ENCODE peak calls at places on chromosome 4, in eight cellular contexts. Q is activated naive CD4-positive, alpha-beta T cell; K is M059J; W is Caco-2; Y is stimulated activated naive CD8-positive, alpha-beta T cell treated with anti-CD3 and anti-CD28 coated beads, Interleukin-15, Interleukin-2, amounts not matched to agents 100 U/mL and 50 U/mL, for 24 hours; X is HS-5; M is D341Med; I is esophagus muscularis mucosa. R is an unnamed sample.

GRCh38 chr4:76198411-76199237 is 15.0 kb downstream of the SCARB2 start:
- DNase-seq in I (peak; percentile 92), M (peak; percentile 63), W (no peak), K (peak; percentile 74), Y (peak; percentile 54), Q (no peak), X (no peak), R (peak; percentile 77)

GRCh38 chr4:142396279-142396678 is 449.8 kb downstream of the INPP4B start:
- DNase-seq in M (no peak), I (no peak), K (peak; percentile 81), Q (no peak), Y (no peak), W (no peak), X (no peak), R (peak; percentile 82)

GRCh38 chr4:8282742-8283141 is 13.2 kb downstream of the HTRA3 start:
- DNase-seq in Q (no peak), M (no peak), X (no peak), I (no peak), Y (no peak), K (no peak), W (no peak), R (no peak)

GRCh38 chr4:64781737-64782326 is 372.6 kb upstream of the TECRL start:
- DNase-seq in I (no peak), K (peak; percentile 50), Q (no peak), W (peak; percentile 28), M (no peak), Y (no peak), X (peak; percentile 32), R (peak; percentile 24)

GRCh38 chr4:19689511-19689910 is 562.2 kb upstream of the SLIT2 start:
- DNase-seq in I (no peak), Y (no peak), X (peak; percentile 81), W (no peak), Q (no peak), K (peak; percentile 89), M (no peak), R (peak; percentile 40)

GRCh38 chr4:48079972-48080391 is 54.1 kb downstream of the TXK start:
- DNase-seq in M (no peak), K (peak; percentile 88), W (peak; percentile 35), I (no peak), Y (no peak), X (peak; percentile 24), Q (no peak), R (peak; percentile 79)

GRCh38 chr4:20825493-20825892 is 125.2 kb downstream of the PACRGL start:
- DNase-seq in I (no peak), W (no peak), K (no peak), Q (no peak), Y (no peak), X (no peak), M (no peak), R (no peak)

GRCh38 chr4:54781771-54782170 is 124.0 kb downstream of the KIT start:
- DNase-seq in M (no peak), K (peak; percentile 53), I (no peak), Y (no peak), X (no peak), W (no peak), Q (no peak), R (peak; percentile 98)

GRCh38 chr4:81196126-81196650 is 18.8 kb downstream of the PRKG2 start:
- DNase-seq in K (no peak), Y (no peak), I (no peak), X (no peak), Q (no peak), M (no peak), W (no peak), R (no peak)

GRCh38 chr4:48388504-48389154 is 47.3 kb downstream of the SLAIN2 start:
- DNase-seq in M (no peak), I (no peak), X (peak; percentile 18), Y (no peak), Q (no peak), W (no peak), K (peak; percentile 46), R (no peak)

GRCh38 chr4:150493846-150494245 is 88.1 kb upstream of the MAB21L2 start:
- DNase-seq in X (peak; percentile 4), M (no peak), K (no peak), I (no peak), Y (no peak), W (no peak), Q (no peak), R (no peak)

GRCh38 chr4:65623509-65623908 is 46.8 kb downstream of the EPHA5 start:
- DNase-seq in K (peak; percentile 79), I (no peak), M (no peak), Y (no peak), W (no peak), Q (no peak), X (peak; percentile 71), R (peak; percentile 32)

GRCh38 chr4:169741569-169741968 is 16.2 kb downstream of the HPF1 start:
- DNase-seq in Q (no peak), K (peak; percentile 36), X (no peak), Y (no peak), W (no peak), I (no peak), M (no peak), R (no peak)

GRCh38 chr4:151175754-151176153 is 76.3 kb downstream of the RPS3A start:
- DNase-seq in W (no peak), M (no peak), I (no peak), X (no peak), Q (no peak), Y (no peak), K (no peak), R (no peak)

GRCh38 chr4:122692641-122693520 is 39.6 kb upstream of the BBS12 start:
- DNase-seq in M (no peak), I (peak; percentile 91), Q (no peak), W (no peak), X (no peak), Y (no peak), K (peak; percentile 10), R (no peak)

GRCh38 chr4:87506974-87507701 is 22.0 kb downstream of the SPARCL1 start:
- DNase-seq in Y (no peak), X (peak; percentile 81), W (no peak), Q (no peak), I (no peak), M (no peak), K (peak; percentile 80), R (peak; percentile 97)

GRCh38 chr4:53589511-53589910 is 1.8 kb downstream of the LNX1 start:
- DNase-seq in X (no peak), W (no peak), M (no peak), I (no peak), Y (no peak), K (no peak), Q (no peak), R (no peak)

GRCh38 chr4:152735302-152735917 is 44.1 kb downstream of the TIGD4 start:
- DNase-seq in Y (no peak), X (peak; percentile 15), W (no peak), I (no peak), M (peak; percentile 43), K (peak; percentile 27), Q (no peak), R (no peak)

GRCh38 chr4:77021614-77022089 is 54.1 kb downstream of the CCNI start:
- DNase-seq in M (no peak), X (no peak), W (no peak), I (peak; percentile 87), Y (no peak), Q (no peak), K (no peak), R (no peak)

GRCh38 chr4:102091656-102092055 is 253.6 kb downstream of the SLC39A8 start:
- DNase-seq in W (no peak), Q (no peak), Y (no peak), K (no peak), M (no peak), I (no peak), X (no peak), R (no peak)

GRCh38 chr4:181541396-181541795 is 701.8 kb upstream of the TENM3 start:
- DNase-seq in I (no peak), X (no peak), K (peak; percentile 82), W (no peak), Y (no peak), M (no peak), Q (no peak), R (no peak)

GRCh38 chr4:126839066-126839465 is 793.7 kb upstream of the INTU start:
- DNase-seq in I (no peak), M (no peak), Q (no peak), X (peak; percentile 8), Y (no peak), W (no peak), K (peak; percentile 50), R (no peak)

GRCh38 chr4:174859904-174860303 is 30.9 kb upstream of the GLRA3 start:
- DNase-seq in Y (no peak), M (no peak), Q (no peak), W (no peak), K (no peak), X (no peak), I (no peak), R (no peak)

GRCh38 chr4:121728798-121729226 is 32.0 kb upstream of the ANXA5 start:
- DNase-seq in M (no peak), W (no peak), K (peak; percentile 84), Y (no peak), I (no peak), Q (no peak), X (peak; percentile 85), R (peak; percentile 72)

GRCh38 chr4:141896687-141897086 is 260.3 kb downstream of the IL15 start:
- DNase-seq in I (no peak), Q (no peak), K (peak; percentile 1), X (peak; percentile 15), W (no peak), Y (no peak), M (no peak), R (no peak)

GRCh38 chr4:22500128-22500611 is 15.7 kb downstream of the ADGRA3 start:
- DNase-seq in K (peak; percentile 59), X (no peak), Q (no peak), Y (no peak), W (no peak), M (no peak), I (peak; percentile 42), R (no peak)

GRCh38 chr4:73895201-73896177 is 26.3 kb downstream of the CXCL1 start:
- DNase-seq in K (peak; percentile 50), Q (no peak), M (no peak), Y (no peak), I (no peak), W (no peak), X (no peak), R (peak; percentile 55)

GRCh38 chr4:119044919-119045318 is 90.7 kb upstream of the MYOZ2 start:
- DNase-seq in M (no peak), X (no peak), Q (no peak), K (no peak), I (no peak), W (no peak), Y (no peak), R (no peak)

GRCh38 chr4:135434936-135435335 is 1233.3 kb upstream of the PABPC4L start:
- DNase-seq in Q (no peak), I (no peak), W (no peak), X (no peak), Y (no peak), M (no peak), K (peak; percentile 62), R (no peak)

GRCh38 chr4:89298160-89298559 is 9.4 kb downstream of the GPRIN3 start:
- DNase-seq in K (no peak), Q (no peak), W (no peak), X (no peak), M (no peak), I (no peak), Y (peak; percentile 32), R (no peak)

GRCh38 chr4:87532907-87533306 is 3.7 kb upstream of the SPARCL1 start:
- DNase-seq in I (no peak), M (no peak), Y (no peak), Q (no peak), K (no peak), X (no peak), W (no peak), R (no peak)

GRCh38 chr4:153655928-153656327 is 28.2 kb upstream of the TLR2 start:
- DNase-seq in K (no peak), Y (no peak), M (no peak), X (no peak), W (no peak), Q (no peak), I (no peak), R (no peak)

GRCh38 chr4:78642934-78643333 is 91.4 kb downstream of the ANXA3 start:
- DNase-seq in Q (no peak), K (no peak), I (no peak), W (no peak), M (no peak), X (no peak), Y (no peak), R (no peak)

GRCh38 chr4:47526281-47526680 is 41.2 kb downstream of the ATP10D start:
- DNase-seq in M (no peak), Q (no peak), X (no peak), I (no peak), K (peak; percentile 41), W (no peak), Y (no peak), R (no peak)

R was measured in foreskin melanocyte.